ENCODE peak calls at places on chromosomes 7 and 10, in seven cellular contexts. V is hepatocyte, S is A549, O is uterus, T is NB4, A is foreskin fibroblast, Q is mammary epithelial cell. L is an unnamed sample.

GRCh38 chr10:97534746-97535367 is 36.1 kb downstream of the UBTD1 start:
- DNase-seq in V (no peak), S (peak), O (no peak), T (peak), A (peak), Q (no peak), L (no peak)

GRCh38 chr7:45979275-45980180 is 58.5 kb upstream of the IGFBP3 start:
- DNase-seq in V (no peak), S (no peak), O (no peak), T (no peak), A (no peak), Q (no peak), L (no peak)

GRCh38 chr10:89351402-89352038 is 23.7 kb downstream of the IFIT3 start:
- DNase-seq in V (no peak), S (no peak), O (no peak), T (no peak), A (no peak), Q (no peak), L (no peak)

GRCh38 chr7:21542891-21543527 is at the start of gene DNAH11:
- DNase-seq in V (peak), S (peak), O (peak), T (no peak), A (peak), Q (peak), L (peak)

GRCh38 chr10:102869290-102870198 is at the start of gene AS3MT:
- DNase-seq in V (peak), S (peak), O (peak), T (peak), A (peak), Q (no peak), L (peak)

GRCh38 chr10:15784662-15785300 is 65.1 kb upstream of the ITGA8 start:
- DNase-seq in V (no peak), S (no peak), O (no peak), T (no peak), A (peak), Q (no peak), L (no peak)

GRCh38 chr7:148262721-148263229 is 327.8 kb upstream of the C7orf33 start:
- DNase-seq in V (peak), S (peak), O (peak), T (peak), A (peak), Q (peak), L (peak)

GRCh38 chr10:120794390-120794789 is 56.8 kb upstream of the WDR11 start:
- DNase-seq in V (no peak), S (no peak), O (no peak), T (no peak), A (no peak), Q (no peak), L (no peak)

GRCh38 chr7:28957064-28957821 is 887 bp downstream of the TRIL start:
- DNase-seq in V (peak), S (no peak), O (peak), T (no peak), A (peak), Q (no peak), L (peak)

GRCh38 chr10:104322416-104322782 is 15.9 kb downstream of the ITPRIP start:
- DNase-seq in V (no peak), S (no peak), O (no peak), T (peak), A (no peak), Q (peak), L (no peak)

GRCh38 chr7:70838292-70838907 is 293.5 kb upstream of the GALNT17 start:
- DNase-seq in V (peak), S (no peak), O (no peak), T (no peak), A (no peak), Q (no peak), L (no peak)

GRCh38 chr7:28411876-28412662 is at the start of gene CREB5:
- DNase-seq in V (peak), S (no peak), O (no peak), T (no peak), A (no peak), Q (no peak), L (no peak)

GRCh38 chr10:576130-576465 is 113.4 kb downstream of the DIP2C start:
- DNase-seq in V (no peak), S (no peak), O (no peak), T (no peak), A (peak), Q (peak), L (no peak)

GRCh38 chr10:108801775-108802516 is 1121.4 kb downstream of the XPNPEP1 start:
- DNase-seq in V (no peak), S (no peak), O (no peak), T (no peak), A (peak), Q (no peak), L (no peak)

GRCh38 chr7:123627859-123628258 is 26.2 kb downstream of the ASB15 start:
- DNase-seq in V (no peak), S (no peak), O (no peak), T (no peak), A (no peak), Q (no peak), L (no peak)

GRCh38 chr10:60801538-60801937 is 23.3 kb downstream of the CDK1 start:
- DNase-seq in V (no peak), S (no peak), O (no peak), T (no peak), A (no peak), Q (no peak), L (no peak)

GRCh38 chr7:139041378-139042053 is 5.7 kb upstream of the ZC3HAV1L start:
- DNase-seq in V (no peak), S (no peak), O (no peak), T (peak), A (no peak), Q (no peak), L (no peak)

GRCh38 chr7:102012941-102013461 is 195.6 kb downstream of the CUX1 start:
- DNase-seq in V (peak), S (no peak), O (no peak), T (no peak), A (peak), Q (no peak), L (no peak)

GRCh38 chr7:23184709-23185354 is 3.0 kb downstream of the NUP42 start:
- DNase-seq in V (peak), S (peak), O (peak), T (peak), A (peak), Q (peak), L (no peak)

GRCh38 chr7:74051629-74052410 is 23.8 kb downstream of the ELN start:
- DNase-seq in V (peak), S (peak), O (no peak), T (peak), A (peak), Q (no peak), L (peak)

GRCh38 chr7:144720139-144720538 is 115.7 kb downstream of the TPK1 start:
- DNase-seq in V (peak), S (no peak), O (no peak), T (no peak), A (no peak), Q (peak), L (no peak)

GRCh38 chr7:139242741-139243281 is 11.8 kb downstream of the UBN2 start:
- DNase-seq in V (peak), S (no peak), O (no peak), T (no peak), A (peak), Q (peak), L (no peak)

GRCh38 chr7:539731-540411 is 20.2 kb upstream of the PDGFA start:
- DNase-seq in V (peak), S (peak), O (no peak), T (no peak), A (no peak), Q (peak), L (peak)

GRCh38 chr10:29642996-29643395 is 8.2 kb upstream of the SVIL start:
- DNase-seq in V (no peak), S (no peak), O (no peak), T (no peak), A (peak), Q (no peak), L (no peak)

GRCh38 chr7:116669769-116670168 is 2.2 kb upstream of the MET start:
- DNase-seq in V (no peak), S (no peak), O (no peak), T (no peak), A (no peak), Q (no peak), L (no peak)

GRCh38 chr10:62031522-62031921 is 130.0 kb downstream of the ARID5B start:
- DNase-seq in V (no peak), S (no peak), O (no peak), T (no peak), A (no peak), Q (no peak), L (no peak)

GRCh38 chr7:128395748-128396147 is 14.0 kb downstream of the IMPDH1 start:
- DNase-seq in V (no peak), S (no peak), O (no peak), T (no peak), A (no peak), Q (no peak), L (no peak)

DNA sequence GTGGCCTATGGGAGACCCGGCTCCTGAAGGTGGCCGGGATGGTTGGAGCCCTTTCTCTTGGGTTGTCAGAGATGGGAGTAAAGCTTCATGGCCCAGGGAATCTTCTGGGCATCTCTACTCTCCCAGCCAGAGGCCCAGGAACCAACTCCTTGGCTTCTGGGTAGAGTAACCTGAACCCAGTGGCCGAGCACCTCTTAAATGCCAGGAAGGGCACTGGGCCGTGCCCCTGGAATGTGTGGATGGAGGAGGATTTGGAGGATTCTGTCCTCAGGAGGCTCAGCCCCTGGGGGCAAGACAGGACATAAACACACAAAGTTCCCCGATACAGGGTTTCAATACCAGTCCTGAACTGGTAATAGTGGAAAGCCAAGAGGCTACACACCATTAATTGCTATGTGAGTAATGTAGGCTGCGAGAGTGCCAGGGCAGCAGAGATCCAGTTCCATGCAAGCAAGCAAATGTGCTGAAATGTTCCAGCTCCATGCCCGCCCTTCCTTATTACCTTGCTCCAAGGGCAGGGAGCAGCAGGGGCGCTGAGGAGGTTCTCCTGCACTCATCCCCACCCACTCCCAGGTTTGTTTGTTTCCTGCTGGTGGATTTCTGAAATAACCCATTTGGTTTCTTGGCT is 1.2 kb downstream of the PALD1 start:
- DNase-seq in V (no peak), S (no peak), O (no peak), T (no peak), A (peak), Q (no peak), L (no peak)
- H3K4me3 ChIP-seq in V (no peak), S (no peak), O (peak), T (peak), A (no peak), Q (no peak), L (peak)

GRCh38 chr7:15197359-15197977 is 294.9 kb upstream of the DGKB start:
- DNase-seq in V (no peak), S (no peak), O (no peak), T (no peak), A (peak), Q (no peak), L (no peak)

DNA sequence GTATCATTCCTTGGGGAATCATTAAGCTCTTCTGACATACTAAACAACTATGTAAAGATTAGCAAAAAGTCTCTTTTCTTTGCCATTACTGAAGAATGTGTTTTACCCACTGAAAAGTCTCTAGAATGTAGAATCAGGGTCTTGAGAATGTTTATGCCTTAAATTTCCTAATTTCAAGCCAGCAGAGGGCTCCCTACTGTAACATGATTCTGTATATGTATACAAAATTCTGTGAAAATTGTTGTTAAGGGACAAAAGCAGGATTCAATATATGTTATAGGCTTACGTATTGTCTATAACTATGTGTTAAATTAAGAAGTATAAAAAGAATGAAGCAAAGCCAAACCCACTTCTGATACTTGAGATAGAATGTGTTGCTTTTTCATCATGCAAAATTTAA is 296.9 kb upstream of the DGKB start:
- DNase-seq in V (peak), S (no peak), O (no peak), T (peak), A (peak), Q (no peak), L (no peak)
- TF ChIP-seq CTCF in V (peak), S (peak), O (no peak), T (peak), A (peak), Q (no peak), L (peak)

GRCh38 chr10:11402392-11402791 is 209.1 kb downstream of the USP6NL start:
- DNase-seq in V (no peak), S (no peak), O (no peak), T (no peak), A (no peak), Q (no peak), L (no peak)
- H3K4me3 ChIP-seq in V (no peak), S (no peak), O (no peak), T (no peak), A (no peak), Q (no peak), L (no peak)

DNA sequence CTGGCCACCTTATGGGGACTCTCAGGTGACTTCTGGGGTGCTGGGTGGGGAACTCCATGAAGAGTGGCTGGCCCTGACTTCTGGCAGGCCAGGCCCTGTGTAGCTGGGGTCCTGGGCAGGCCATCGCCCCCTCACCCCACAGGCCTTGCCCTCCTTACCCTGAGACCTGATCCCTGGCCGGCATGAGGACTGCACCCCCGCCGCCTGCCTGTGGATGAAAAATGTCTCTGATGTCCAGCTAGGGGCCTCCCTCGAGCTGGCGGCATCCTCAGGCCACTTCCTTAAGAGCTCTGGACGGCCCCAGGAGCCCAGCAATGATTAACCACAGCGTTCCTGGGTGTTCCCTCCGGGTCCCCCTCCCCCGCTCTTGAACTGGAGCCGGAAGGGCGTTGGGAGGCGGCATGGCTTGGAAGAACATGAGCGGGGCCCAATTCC is 31.8 kb upstream of the SHH start:
- DNase-seq in V (peak), S (peak), O (no peak), T (no peak), A (no peak), Q (no peak), L (peak)
- TF ChIP-seq CTCF in V (peak), S (no peak), O (no peak), T (no peak), A (no peak), Q (no peak), L (peak)

DNA sequence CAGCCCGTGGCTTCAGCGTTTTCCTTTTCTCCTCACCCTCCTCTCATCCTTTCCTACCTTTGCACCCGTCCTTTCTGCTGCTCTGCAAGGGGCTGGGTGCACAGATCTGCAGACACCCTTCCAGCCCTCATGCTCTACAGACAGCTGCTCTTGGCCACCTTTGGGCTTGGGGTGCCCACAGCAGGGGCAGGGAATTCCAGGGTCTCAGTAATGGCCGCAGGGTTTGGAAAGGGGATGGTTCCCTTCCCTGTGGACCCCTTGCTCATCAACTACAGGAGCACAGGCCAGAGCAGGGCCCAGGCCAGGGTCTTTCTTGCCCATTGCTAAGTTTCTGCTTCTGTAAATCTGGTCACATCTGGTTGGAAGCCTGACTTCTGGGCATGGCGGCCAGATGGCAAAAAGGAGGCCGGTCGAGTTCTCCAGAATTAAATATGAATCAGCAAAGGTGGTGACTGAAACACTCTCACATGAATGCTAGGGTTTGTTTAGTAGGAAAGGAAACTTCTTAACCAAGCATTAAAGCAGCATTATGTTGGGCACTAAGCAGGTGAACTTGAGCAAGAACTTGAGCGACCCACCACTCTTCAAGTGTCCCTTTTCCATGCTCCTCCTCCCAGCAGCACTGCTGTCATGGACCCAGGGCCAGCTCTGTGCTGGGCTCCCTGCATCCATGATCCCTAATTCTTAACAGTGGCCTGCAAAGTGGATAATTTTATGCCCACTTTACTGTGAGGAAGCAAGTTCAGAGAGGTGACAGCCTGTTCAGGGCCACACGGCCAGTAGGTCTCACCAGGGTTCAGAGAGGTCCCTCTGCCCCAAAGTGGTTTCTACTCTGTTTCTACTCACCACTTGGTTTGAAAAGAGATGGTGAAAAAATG is 1.5 kb downstream of the ECHDC3 start:
- DNase-seq in V (no peak), S (no peak), O (no peak), T (no peak), A (peak), Q (no peak), L (no peak)
- H3K4me3 ChIP-seq in V (no peak), S (no peak), O (no peak), T (no peak), A (peak), Q (no peak), L (peak)

DNA sequence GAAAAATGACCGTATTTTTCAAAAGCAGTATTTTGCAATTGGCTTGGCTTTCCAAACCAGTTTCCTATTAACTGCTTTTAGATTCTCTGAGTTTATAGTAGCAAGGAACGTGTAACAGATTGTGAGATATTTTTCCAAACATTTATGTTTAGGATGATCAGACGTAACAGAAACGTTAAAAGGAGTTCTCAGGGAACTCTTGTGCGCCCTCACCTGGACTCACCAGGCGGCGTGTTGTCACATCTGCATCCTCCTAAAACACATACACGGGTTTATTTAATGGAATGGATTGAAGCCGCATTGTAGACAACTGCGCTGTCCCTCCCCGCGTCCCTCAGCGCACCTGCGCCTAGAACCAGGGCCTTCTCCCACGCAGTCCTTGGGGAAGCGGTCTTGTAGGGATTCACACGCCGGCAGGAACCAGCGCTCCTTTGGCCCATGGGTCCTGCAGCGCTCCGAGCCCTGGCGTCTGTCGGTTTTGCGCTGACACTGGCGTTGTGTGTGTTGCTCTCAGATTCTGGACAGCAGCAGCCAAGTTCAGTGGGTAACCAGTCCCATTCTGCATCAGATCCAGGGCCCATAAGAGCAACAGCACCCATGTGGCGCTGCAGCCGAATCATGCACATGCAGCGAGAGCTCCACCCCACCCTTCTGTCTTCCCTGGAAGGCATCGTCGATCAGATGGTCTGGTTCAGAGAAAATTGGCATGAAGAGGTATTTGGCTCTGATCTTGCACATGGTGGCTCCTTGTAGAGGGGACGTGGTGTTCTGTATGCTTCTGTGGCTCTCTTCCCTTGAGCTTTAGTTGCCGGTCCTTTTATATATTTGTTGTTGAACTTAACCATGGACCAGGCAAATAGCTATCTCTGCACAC is 114.9 kb downstream of the TRRAP start:
- DNase-seq in V (no peak), S (peak), O (no peak), T (no peak), A (no peak), Q (no peak), L (peak)
- TF ChIP-seq CTCF in V (no peak), S (no peak), O (no peak), T (peak), A (no peak), Q (peak), L (no peak)